ENCODE peak calls at places on chromosomes 1 and 21, in seven cellular contexts. One of them, this sample, is unnamed.

GRCh38 chr1:71717186-71717585 is 565.2 kb downstream of the NEGR1 start:
- DNase-seq in fibroblast of lung: no peak
- DNase-seq in H1: no peak
- DNase-seq in HEK293T: no peak
- DNase-seq in ascending aorta: no peak
- DNase-seq in ovary: no peak
- DNase-seq in islet precursor cell: no peak
- DNase-seq in this sample: no peak

GRCh38 chr1:236534164-236534651 is 10.4 kb downstream of the LGALS8 start:
- DNase-seq in fibroblast of lung: peak; percentile 44
- DNase-seq in H1: no peak
- DNase-seq in HEK293T: no peak
- DNase-seq in ascending aorta: no peak
- DNase-seq in ovary: no peak
- DNase-seq in islet precursor cell: no peak
- DNase-seq in this sample: no peak

GRCh38 chr1:207941664-207942063 is 30.7 kb upstream of the CD34 start:
- DNase-seq in fibroblast of lung: peak; percentile 67
- DNase-seq in H1: no peak
- DNase-seq in HEK293T: no peak
- DNase-seq in ascending aorta: peak; percentile 68
- DNase-seq in ovary: peak; percentile 94
- DNase-seq in islet precursor cell: no peak
- DNase-seq in this sample: no peak

GRCh38 chr1:12143631-12144155 is 23.1 kb upstream of the TNFRSF1B start:
- DNase-seq in fibroblast of lung: peak; percentile 95
- DNase-seq in H1: no peak
- DNase-seq in HEK293T: no peak
- DNase-seq in ascending aorta: peak; percentile 73
- DNase-seq in ovary: peak; percentile 79
- DNase-seq in islet precursor cell: peak; percentile 86
- DNase-seq in this sample: no peak

GRCh38 chr1:54686155-54686554 is 29.5 kb upstream of the TTC4 start:
- DNase-seq in fibroblast of lung: no peak
- DNase-seq in H1: no peak
- DNase-seq in HEK293T: no peak
- DNase-seq in ascending aorta: no peak
- DNase-seq in ovary: no peak
- DNase-seq in islet precursor cell: no peak
- DNase-seq in this sample: no peak

GRCh38 chr1:78483903-78484302 is 6.9 kb upstream of the PTGFR start:
- DNase-seq in fibroblast of lung: peak; percentile 18
- DNase-seq in H1: no peak
- DNase-seq in HEK293T: no peak
- DNase-seq in ascending aorta: no peak
- DNase-seq in ovary: no peak
- DNase-seq in islet precursor cell: peak; percentile 74
- DNase-seq in this sample: no peak

GRCh38 chr1:143735764-143736461 is 235.9 kb downstream of the FAM72C start:
- DNase-seq in fibroblast of lung: no peak
- DNase-seq in H1: peak; percentile 64
- DNase-seq in HEK293T: peak; percentile 25
- DNase-seq in ascending aorta: no peak
- DNase-seq in ovary: no peak
- DNase-seq in islet precursor cell: no peak
- DNase-seq in this sample: no peak

GRCh38 chr1:185681034-185681633 is 53.1 kb upstream of the HMCN1 start:
- DNase-seq in fibroblast of lung: peak; percentile 50
- DNase-seq in H1: no peak
- DNase-seq in HEK293T: peak; percentile 52
- DNase-seq in ascending aorta: no peak
- DNase-seq in ovary: no peak
- DNase-seq in islet precursor cell: peak; percentile 59
- DNase-seq in this sample: no peak

GRCh38 chr1:4485398-4485797 is 169.0 kb upstream of the AJAP1 start:
- DNase-seq in fibroblast of lung: no peak
- DNase-seq in H1: no peak
- DNase-seq in HEK293T: no peak
- DNase-seq in ascending aorta: no peak
- DNase-seq in ovary: no peak
- DNase-seq in islet precursor cell: peak; percentile 77
- DNase-seq in this sample: no peak

GRCh38 chr21:36210779-36211659 is 54.4 kb downstream of the DOP1B start:
- DNase-seq in fibroblast of lung: no peak
- DNase-seq in H1: no peak
- DNase-seq in HEK293T: no peak
- DNase-seq in ascending aorta: no peak
- DNase-seq in ovary: no peak
- DNase-seq in islet precursor cell: peak; percentile 80
- DNase-seq in this sample: no peak

GRCh38 chr1:89735449-89735848 is 85.4 kb upstream of the LRRC8D start:
- DNase-seq in fibroblast of lung: no peak
- DNase-seq in H1: no peak
- DNase-seq in HEK293T: no peak
- DNase-seq in ascending aorta: no peak
- DNase-seq in ovary: no peak
- DNase-seq in islet precursor cell: no peak
- DNase-seq in this sample: no peak

GRCh38 chr1:241717975-241718374 is 65.9 kb downstream of the WDR64 start:
- DNase-seq in fibroblast of lung: no peak
- DNase-seq in H1: no peak
- DNase-seq in HEK293T: no peak
- DNase-seq in ascending aorta: no peak
- DNase-seq in ovary: no peak
- DNase-seq in islet precursor cell: no peak
- DNase-seq in this sample: no peak

This sample was measured in mesenteric fat pad.